ENCODE peak calls at places on chromosomes 2 and 18, in ten cellular contexts. F is prostate gland; O is naive thymus-derived CD4-positive, alpha-beta T cell; M is lung; E is right cardiac atrium; A is endodermal cell; Q is spleen; N is small intestine; K is substantia nigra; J is AG04450. B is an unnamed sample.

GRCh38 chr2:219912530-219912929 is 285.1 kb downstream of the SLC4A3 start:
- DNase-seq in F (no peak), O (no peak), M (no peak), E (no peak), A (no peak), Q (no peak), N (no peak), K (no peak), J (peak; percentile 23), B (no peak)

GRCh38 chr2:65431417-65432226 is 777 bp downstream of the SPRED2 start:
- DNase-seq in F (peak; percentile 52), O (peak; percentile 53), M (peak; percentile 47), E (peak; percentile 77), A (peak; percentile 82), Q (peak; percentile 89), N (peak; percentile 37), K (peak; percentile 65), J (no peak), B (no peak)

GRCh38 chr18:5542393-5543035 is 1.3 kb downstream of the EPB41L3 start:
- DNase-seq in F (no peak), O (peak; percentile 11), M (no peak), E (peak; percentile 70), A (peak; percentile 79), Q (peak; percentile 73), N (no peak), K (peak; percentile 34), J (no peak), B (no peak)

GRCh38 chr18:54928236-54928635 is 31.0 kb downstream of the CCDC68 start:
- DNase-seq in F (no peak), O (no peak), M (no peak), E (no peak), A (no peak), Q (no peak), N (no peak), K (no peak), J (no peak), B (no peak)

GRCh38 chr2:169047253-169048250 is 16.4 kb upstream of the ABCB11 start:
- DNase-seq in F (no peak), O (no peak), M (no peak), E (no peak), A (no peak), Q (no peak), N (no peak), K (no peak), J (no peak), B (no peak)

GRCh38 chr2:102122115-102122514 is 20.4 kb upstream of the IL1R1 start:
- DNase-seq in F (no peak), O (no peak), M (no peak), E (no peak), A (no peak), Q (no peak), N (no peak), K (no peak), J (no peak), B (no peak)

GRCh38 chr2:26203091-26203490 is 30.2 kb downstream of the GAREM2 start:
- DNase-seq in F (no peak), O (no peak), M (no peak), E (no peak), A (no peak), Q (no peak), N (no peak), K (no peak), J (no peak), B (no peak)

GRCh38 chr18:49656098-49656591 is 94.3 kb downstream of the LIPG start:
- DNase-seq in F (no peak), O (no peak), M (no peak), E (no peak), A (peak; percentile 64), Q (peak; percentile 18), N (no peak), K (no peak), J (no peak), B (peak; percentile 98)

GRCh38 chr2:43467889-43468288 is 127.9 kb downstream of the THADA start:
- DNase-seq in F (no peak), O (no peak), M (no peak), E (no peak), A (no peak), Q (no peak), N (no peak), K (no peak), J (no peak), B (no peak)

GRCh38 chr18:36194719-36195315 is 7.5 kb downstream of the MOCOS start:
- DNase-seq in F (no peak), O (no peak), M (no peak), E (no peak), A (no peak), Q (no peak), N (no peak), K (no peak), J (no peak), B (no peak)

GRCh38 chr2:127371037-127371436 is 16.7 kb downstream of the MAP3K2 start:
- DNase-seq in F (no peak), O (no peak), M (no peak), E (peak; percentile 62), A (no peak), Q (no peak), N (no peak), K (no peak), J (no peak), B (no peak)

GRCh38 chr18:28175047-28175929 is 1.6 kb downstream of the CDH2 start:
- DNase-seq in F (no peak), O (no peak), M (no peak), E (peak; percentile 81), A (peak; percentile 83), Q (peak; percentile 78), N (no peak), K (peak; percentile 62), J (no peak), B (no peak)

GRCh38 chr18:73660931-73661330 is 486.7 kb downstream of the FBXO15 start:
- DNase-seq in F (no peak), O (no peak), M (no peak), E (no peak), A (no peak), Q (no peak), N (no peak), K (no peak), J (no peak), B (no peak)
- H3K27ac ChIP-seq in F (no peak overlapping the region), O (no peak overlapping the region), M (no peak overlapping the region), E (no peak overlapping the region), A (no peak overlapping the region), Q (no peak overlapping the region), N (no peak overlapping the region), K (no peak overlapping the region), J (no peak overlapping the region), B (no peak overlapping the region)

DNA sequence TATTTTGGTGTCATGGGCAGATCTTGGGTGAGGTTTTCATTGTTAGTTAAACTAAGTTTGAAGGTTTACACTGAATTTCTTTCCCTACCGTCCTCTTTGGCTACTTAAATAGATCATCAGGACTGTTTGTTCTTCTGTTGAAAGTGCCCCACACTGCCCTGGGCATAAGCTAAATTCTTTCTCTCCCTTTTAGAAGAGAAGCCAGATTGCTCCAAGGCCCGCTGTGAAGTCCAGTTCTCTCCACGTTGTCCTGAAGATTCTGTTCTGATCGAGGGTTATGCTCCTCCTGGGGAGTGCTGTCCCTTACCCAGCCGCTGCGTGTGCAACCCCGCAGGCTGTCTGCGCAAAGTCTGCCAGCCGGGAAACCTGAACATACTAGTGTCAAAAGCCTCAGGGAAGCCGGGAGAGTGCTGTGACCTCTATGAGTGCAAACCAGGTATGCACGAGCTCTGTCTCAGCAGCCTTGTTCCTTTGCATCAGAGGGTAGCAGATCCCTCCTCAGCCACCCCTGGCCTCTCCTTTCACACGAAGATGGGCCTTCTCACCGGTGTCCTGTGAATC is 85.6 kb downstream of the CRIM1 start:
- DNase-seq in F (no peak), O (no peak), M (no peak), E (no peak), A (no peak), Q (no peak), N (no peak), K (no peak), J (no peak), B (no peak)
- H3K27ac ChIP-seq in F (no peak overlapping the region), O (no peak overlapping the region), M (peak overlapping the region; percentile 11), E (no peak overlapping the region), A (no peak overlapping the region), Q (peak overlapping the region; percentile 33), N (no peak overlapping the region), K (no peak overlapping the region), J (peak overlapping the region; percentile 69), B (no peak overlapping the region)

GRCh38 chr2:46939596-46940359 is 24.2 kb upstream of the MCFD2 start:
- DNase-seq in F (no peak), O (no peak), M (no peak), E (no peak), A (no peak), Q (no peak), N (peak; percentile 68), K (no peak), J (no peak), B (no peak)
- H3K27ac ChIP-seq in F (peak overlapping the region; percentile 88), O (peak overlapping the region; percentile 68), M (peak overlapping the region; percentile 98), E (peak overlapping the region; percentile 93), A (no peak overlapping the region), Q (peak overlapping the region; percentile 93), N (peak overlapping the region; percentile 92), K (peak overlapping the region; percentile 90), J (peak overlapping the region; percentile 96), B (peak overlapping the region; percentile 88)

GRCh38 chr2:45907592-45907991 is 256.1 kb downstream of the PRKCE start:
- DNase-seq in F (no peak), O (no peak), M (no peak), E (no peak), A (no peak), Q (no peak), N (no peak), K (no peak), J (no peak), B (no peak)

GRCh38 chr2:45902952-45903351 is 251.5 kb downstream of the PRKCE start:
- DNase-seq in F (no peak), O (no peak), M (no peak), E (no peak), A (no peak), Q (no peak), N (no peak), K (no peak), J (no peak), B (no peak)

GRCh38 chr2:45904267-45904921 is 252.9 kb downstream of the PRKCE start:
- DNase-seq in F (no peak), O (no peak), M (no peak), E (no peak), A (no peak), Q (no peak), N (no peak), K (no peak), J (no peak), B (no peak)

GRCh38 chr2:45905643-45905969 is 254.1 kb downstream of the PRKCE start:
- DNase-seq in F (no peak), O (no peak), M (no peak), E (no peak), A (no peak), Q (no peak), N (peak; percentile 21), K (no peak), J (no peak), B (no peak)

DNA sequence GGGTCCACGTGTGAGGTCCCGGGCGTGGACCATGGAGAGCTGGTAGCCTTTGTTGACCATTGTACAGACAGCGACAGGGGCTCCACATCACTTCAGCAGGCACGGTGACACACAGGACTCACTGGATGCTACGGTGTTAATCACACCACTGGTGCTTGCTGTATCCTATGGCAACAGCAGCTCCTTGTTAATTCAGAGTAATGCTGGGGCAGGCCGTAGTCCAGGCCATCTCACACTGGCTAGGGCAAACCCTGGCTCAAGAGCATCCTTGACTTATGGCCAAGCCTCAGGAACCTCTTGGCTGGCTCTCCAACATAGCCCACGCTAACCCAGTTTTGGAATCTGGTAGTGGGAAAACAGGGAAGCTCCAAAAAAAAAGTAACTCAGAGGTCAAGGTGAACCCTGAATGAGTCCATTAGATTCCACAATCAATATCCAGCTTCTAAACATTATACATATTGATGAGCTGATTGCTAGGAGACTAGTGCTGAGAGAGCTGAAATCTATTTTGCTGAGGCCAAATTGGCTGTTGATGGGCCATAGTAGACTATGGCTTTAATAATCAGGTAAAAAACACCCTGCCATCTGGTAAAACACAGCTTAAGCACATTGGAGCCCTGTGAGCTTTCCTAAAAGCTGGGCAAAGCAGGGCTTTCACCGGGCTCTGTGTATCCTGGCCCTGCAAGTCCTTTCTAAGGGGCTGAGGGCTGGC is 253.6 kb downstream of the PRKCE start:
- DNase-seq in F (no peak), O (no peak), M (no peak), E (no peak), A (no peak), Q (no peak), N (no peak), K (peak; percentile 47), J (no peak), B (no peak)
- H3K27ac ChIP-seq in F (no peak overlapping the region), O (no peak overlapping the region), M (no peak overlapping the region), E (no peak overlapping the region), A (no peak overlapping the region), Q (no peak overlapping the region), N (no peak overlapping the region), K (no peak overlapping the region), J (no peak overlapping the region), B (no peak overlapping the region)

B was measured in epithelial cell of prostate.